ENCODE peak calls at places on chromosome X, in eight cellular contexts. T, S, E, F, Z, R, V and U are unnamed samples.

GRCh38 chrX:129462707-129463106 is 60.6 kb downstream of the SMARCA1 start:
- DNase-seq in T (no peak), S (no peak), E (no peak), F (no peak), Z (no peak), R (no peak), V (no peak), U (no peak)

GRCh38 chrX:23317799-23318724 is 16.6 kb upstream of the PTCHD1 start:
- DNase-seq in T (no peak), S (no peak), E (peak; percentile 46), F (peak; percentile 52), Z (no peak), R (no peak), V (peak; percentile 80), U (no peak)

GRCh38 chrX:142804085-142804484 is 221.6 kb upstream of the SPANXN4 start:
- DNase-seq in T (no peak), S (no peak), E (no peak), F (no peak), Z (no peak), R (no peak), V (peak; percentile 47), U (no peak)

GRCh38 chrX:118554511-118554910 is 58.9 kb downstream of the DOCK11 start:
- DNase-seq in T (no peak), S (no peak), E (no peak), F (no peak), Z (no peak), R (no peak), V (no peak), U (no peak)

GRCh38 chrX:17030580-17031285 is 84.3 kb downstream of the REPS2 start:
- DNase-seq in T (no peak), S (no peak), E (no peak), F (no peak), Z (no peak), R (no peak), V (no peak), U (no peak)

GRCh38 chrX:129875669-129876068 is 30.3 kb upstream of the UTP14A start:
- DNase-seq in T (no peak), S (no peak), E (no peak), F (peak; percentile 8), Z (no peak), R (no peak), V (no peak), U (no peak)

GRCh38 chrX:22748093-22748999 is 251.4 kb upstream of the DDX53 start:
- DNase-seq in T (no peak), S (no peak), E (peak; percentile 50), F (peak; percentile 50), Z (peak; percentile 30), R (no peak), V (peak; percentile 53), U (no peak)

GRCh38 chrX:119181491-119181890 is 53.9 kb upstream of the KIAA1210 start:
- DNase-seq in T (no peak), S (no peak), E (no peak), F (peak; percentile 52), Z (no peak), R (no peak), V (peak; percentile 63), U (no peak)

GRCh38 chrX:151873096-151873495 is 39.6 kb upstream of the MAGEA4 start:
- DNase-seq in T (no peak), S (no peak), E (no peak), F (no peak), Z (no peak), R (no peak), V (no peak), U (no peak)

GRCh38 chrX:154800508-154801207 is 4.6 kb downstream of the MPP1 start:
- DNase-seq in T (no peak), S (no peak), E (no peak), F (no peak), Z (no peak), R (no peak), V (no peak), U (no peak)

GRCh38 chrX:3191821-3192220 is 150.6 kb downstream of the ARSF start:
- DNase-seq in T (no peak), S (no peak), E (no peak), F (no peak), Z (no peak), R (no peak), V (no peak), U (no peak)

GRCh38 chrX:72048515-72049455 is 82.9 kb downstream of the RTL5 start:
- DNase-seq in T (no peak), S (no peak), E (peak; percentile 56), F (no peak), Z (no peak), R (no peak), V (no peak), U (no peak)

GRCh38 chrX:71282514-71283408 is 674 bp upstream of the NONO start:
- DNase-seq in T (no peak), S (no peak), E (no peak), F (no peak), Z (no peak), R (peak; percentile 45), V (no peak), U (no peak)

GRCh38 chrX:19046343-19047215 is 62.7 kb upstream of the PHKA2 start:
- DNase-seq in T (no peak), S (no peak), E (no peak), F (no peak), Z (no peak), R (no peak), V (no peak), U (no peak)

GRCh38 chrX:42604302-42604701 is 173.7 kb downstream of the PPP1R2C start:
- DNase-seq in T (no peak), S (no peak), E (no peak), F (no peak), Z (no peak), R (no peak), V (no peak), U (no peak)

GRCh38 chrX:85922821-85923220 is 124.5 kb downstream of the CHM start:
- DNase-seq in T (no peak), S (no peak), E (no peak), F (no peak), Z (no peak), R (no peak), V (no peak), U (no peak)

GRCh38 chrX:150574824-150575409 is 6.5 kb downstream of the MTM1 start:
- DNase-seq in T (no peak), S (no peak), E (no peak), F (no peak), Z (no peak), R (no peak), V (no peak), U (no peak)

DNA sequence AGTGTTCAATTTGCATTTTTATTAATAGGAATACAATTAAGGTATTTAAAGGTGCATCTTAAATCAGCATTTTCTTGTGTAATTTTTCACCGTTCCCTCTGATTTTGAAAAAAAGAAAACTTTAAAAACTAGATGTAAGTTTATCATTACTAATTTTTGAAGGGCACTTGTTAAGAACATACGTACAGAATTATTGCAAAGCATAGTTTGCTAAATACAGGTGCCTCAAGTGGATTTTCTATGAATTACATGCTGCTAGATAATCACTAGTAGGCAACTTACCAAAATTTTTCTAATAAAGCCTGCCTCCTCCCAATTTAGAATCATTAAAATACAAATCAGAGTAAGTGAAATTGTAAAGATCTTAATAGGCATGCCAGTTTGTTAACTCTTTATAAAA is 8.5 kb downstream of the CNKSR2 start:
- DNase-seq in T (no peak), S (no peak), E (no peak), F (no peak), Z (no peak), R (no peak), V (no peak), U (no peak)
- TF ChIP-seq CTCF in T (peak; percentile 50), S (peak; percentile 18), E (peak; percentile 29), F (no peak), Z (no peak), R (peak; percentile 38), V (peak; percentile 54), U (peak; percentile 71)

GRCh38 chrX:153767674-153768055 is 3.6 kb downstream of the PLXNB3 start:
- DNase-seq in T (no peak), S (no peak), E (no peak), F (no peak), Z (no peak), R (no peak), V (peak; percentile 27), U (no peak)

GRCh38 chrX:153769158-153769864 is 5.3 kb downstream of the PLXNB3 start:
- DNase-seq in T (no peak), S (no peak), E (no peak), F (no peak), Z (peak; percentile 20), R (no peak), V (peak; percentile 25), U (no peak)

GRCh38 chrX:153766871-153767673 is 3.0 kb downstream of the PLXNB3 start:
- DNase-seq in T (no peak), S (peak; percentile 38), E (peak; percentile 5), F (no peak), Z (peak; percentile 29), R (no peak), V (peak; percentile 39), U (no peak)

GRCh38 chrX:153769865-153770605 is 6.0 kb downstream of the PLXNB3 start:
- DNase-seq in T (no peak), S (peak; percentile 37), E (no peak), F (no peak), Z (peak; percentile 16), R (no peak), V (peak; percentile 22), U (no peak)

DNA sequence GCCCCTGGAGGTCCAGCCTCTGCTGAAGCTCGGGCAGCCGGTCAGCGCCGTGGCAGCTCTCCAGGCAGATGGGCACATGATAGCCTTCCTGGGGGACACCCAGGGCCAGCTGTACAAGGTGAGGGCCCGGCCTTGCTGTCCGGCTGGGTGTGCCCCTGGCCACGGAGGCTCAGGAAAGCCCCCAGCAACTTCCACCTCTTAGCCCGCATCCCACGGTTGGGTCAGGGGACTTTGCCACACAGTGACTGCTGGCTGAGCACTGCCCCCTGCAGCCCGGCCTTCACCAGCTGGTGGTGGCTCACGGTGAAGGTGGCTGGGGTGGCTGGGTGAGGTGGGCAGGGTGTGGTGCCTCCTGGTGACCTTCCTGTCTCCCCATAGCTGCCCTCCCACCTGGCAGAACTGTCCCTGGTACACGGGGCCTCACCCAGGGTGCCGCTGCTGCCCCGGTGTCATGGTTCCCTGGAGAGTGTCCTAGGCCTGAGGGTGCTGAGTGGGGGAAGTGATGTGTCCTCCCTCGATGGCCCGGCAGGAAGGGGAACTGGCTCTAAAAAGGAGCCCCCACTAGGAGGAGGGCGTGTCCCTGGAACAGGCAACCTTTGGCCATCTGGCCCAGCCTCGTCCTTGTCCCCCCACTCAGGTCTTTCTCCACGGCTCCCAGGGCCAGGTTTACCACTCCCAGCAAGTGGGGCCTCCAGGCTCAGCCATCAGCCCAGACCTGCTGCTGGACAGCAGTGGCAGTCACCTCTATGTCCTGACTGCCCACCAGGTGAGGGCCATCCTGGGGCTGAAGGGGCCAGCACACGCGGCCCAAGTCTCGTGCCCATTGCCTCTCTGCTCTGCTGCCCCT is 4.5 kb downstream of the PLXNB3 start:
- DNase-seq in T (no peak), S (peak; percentile 39), E (peak; percentile 18), F (no peak), Z (peak; percentile 16), R (no peak), V (peak; percentile 28), U (no peak)
- TF ChIP-seq CTCF in T (no peak), S (no peak), E (no peak), F (no peak), Z (no peak), R (no peak), V (no peak), U (no peak)

GRCh38 chrX:110442631-110443030 is 84.0 kb downstream of the RTL9 start:
- DNase-seq in T (no peak), S (no peak), E (peak; percentile 45), F (peak; percentile 48), Z (no peak), R (no peak), V (peak; percentile 71), U (no peak)
- TF ChIP-seq CTCF in T (no peak), S (no peak), E (peak; percentile 57), F (no peak), Z (no peak), R (peak; percentile 20), V (peak; percentile 69), U (peak; percentile 70)

GRCh38 chrX:153492543-153492942 is 2.2 kb upstream of the BGN start:
- DNase-seq in T (no peak), S (no peak), E (no peak), F (no peak), Z (no peak), R (no peak), V (no peak), U (no peak)
- TF ChIP-seq CTCF in T (no peak), S (no peak), E (no peak), F (no peak), Z (no peak), R (no peak), V (no peak), U (no peak)